ENCODE peak calls at places on chromosomes 5 and 9, in six cellular contexts. Z is astrocyte of the spinal cord, C is sigmoid colon, W is mammary epithelial cell, T is GM06990, K is RPMI8226. J is an unnamed sample.

GRCh38 chr5:102481044-102481715 is 17.6 kb downstream of the SLCO6A1 start:
- DNase-seq in Z (peak; percentile 54), C (no peak), W (no peak), T (no peak), K (peak; percentile 89), J (no peak)

GRCh38 chr9:12817702-12818101 is 42.9 kb downstream of the LURAP1L start:
- DNase-seq in Z (peak; percentile 63), C (peak; percentile 71), W (peak; percentile 99), T (no peak), K (no peak), J (peak; percentile 73)

GRCh38 chr9:83342731-83343130 is 195.5 kb downstream of the FRMD3 start:
- DNase-seq in Z (no peak), C (no peak), W (no peak), T (no peak), K (no peak), J (no peak)

GRCh38 chr9:16712800-16713199 is 157.7 kb downstream of the BNC2 start:
- DNase-seq in Z (no peak), C (no peak), W (no peak), T (no peak), K (no peak), J (no peak)

GRCh38 chr9:130461218-130461630 is 16.5 kb downstream of the ASS1 start:
- DNase-seq in Z (peak; percentile 10), C (peak; percentile 75), W (peak; percentile 16), T (peak; percentile 48), K (peak; percentile 74), J (peak; percentile 67)

GRCh38 chr5:35926389-35927051 is 11.9 kb downstream of the CAPSL start:
- DNase-seq in Z (peak; percentile 55), C (no peak), W (peak; percentile 37), T (no peak), K (peak; percentile 40), J (no peak)

GRCh38 chr5:152622628-152623027 is 217.5 kb upstream of the NMUR2 start:
- DNase-seq in Z (no peak), C (no peak), W (no peak), T (no peak), K (no peak), J (no peak)

GRCh38 chr5:53779541-53779981 is 219.1 kb downstream of the NDUFS4 start:
- DNase-seq in Z (peak; percentile 62), C (no peak), W (peak; percentile 51), T (no peak), K (no peak), J (no peak)

GRCh38 chr5:126846344-126846743 is 69.4 kb downstream of the LMNB1 start:
- DNase-seq in Z (peak; percentile 35), C (no peak), W (no peak), T (no peak), K (no peak), J (no peak)